ENCODE peak calls at places on chromosomes 5 and 9, in five cellular contexts. One of them, this sample, is unnamed. For H3K27me3, the result is how much of the 10 kb centered on the place peaks cover.

GRCh38 chr9:91803970-91804752 is 145.9 kb downstream of the ROR2 start:
- DNase-seq in HL-60: no peak
- DNase-seq in AG04450: no peak
- DNase-seq in GM06990: no peak
- DNase-seq in cardiac muscle cell: no peak
- DNase-seq in this sample: no peak

GRCh38 chr9:113454914-113455761 is 8.4 kb upstream of the RGS3 start:
- DNase-seq in cardiac muscle cell: peak
- DNase-seq in HL-60: no peak
- DNase-seq in AG04450: peak
- DNase-seq in GM06990: peak
- DNase-seq in this sample: no peak

GRCh38 chr5:52789378-52789777 is 1.7 kb downstream of the ITGA1 start:
- DNase-seq in cardiac muscle cell: no peak
- DNase-seq in GM06990: no peak
- DNase-seq in HL-60: no peak
- DNase-seq in AG04450: no peak
- DNase-seq in this sample: no peak

GRCh38 chr5:133919148-133920136 is 49.0 kb downstream of the C5orf15 start:
- DNase-seq in cardiac muscle cell: no peak
- DNase-seq in HL-60: no peak
- DNase-seq in GM06990: no peak
- DNase-seq in AG04450: no peak
- DNase-seq in this sample: no peak

GRCh38 chr5:33936004-33936380 is 194 bp upstream of the RXFP3 start:
- DNase-seq in GM06990: peak
- DNase-seq in HL-60: no peak
- DNase-seq in cardiac muscle cell: peak
- DNase-seq in AG04450: peak
- DNase-seq in this sample: no peak

GRCh38 chr9:7237473-7238243 is 479.9 kb downstream of the KDM4C start:
- DNase-seq in AG04450: no peak
- DNase-seq in GM06990: no peak
- DNase-seq in HL-60: no peak
- DNase-seq in cardiac muscle cell: no peak
- DNase-seq in this sample: no peak

GRCh38 chr9:109468927-109469326 is 29.2 kb downstream of the PTPN3 start:
- DNase-seq in AG04450: no peak
- DNase-seq in cardiac muscle cell: no peak
- DNase-seq in HL-60: no peak
- DNase-seq in GM06990: no peak
- DNase-seq in this sample: no peak

GRCh38 chr9:83383034-83383433 is 155.2 kb downstream of the FRMD3 start:
- DNase-seq in cardiac muscle cell: no peak
- DNase-seq in HL-60: no peak
- DNase-seq in GM06990: no peak
- DNase-seq in AG04450: no peak
- DNase-seq in this sample: no peak

GRCh38 chr5:157750320-157750719 is 6.8 kb downstream of the LSM11 start:
- DNase-seq in cardiac muscle cell: no peak
- DNase-seq in HL-60: no peak
- DNase-seq in AG04450: no peak
- DNase-seq in GM06990: no peak
- DNase-seq in this sample: no peak

GRCh38 chr9:108163321-108164005 is 673.9 kb upstream of the KLF4 start:
- DNase-seq in cardiac muscle cell: no peak
- DNase-seq in HL-60: no peak
- DNase-seq in AG04450: no peak
- DNase-seq in GM06990: no peak
- DNase-seq in this sample: no peak

GRCh38 chr9:78064075-78064474 is 32.5 kb upstream of the GNAQ start:
- DNase-seq in AG04450: no peak
- DNase-seq in HL-60: no peak
- DNase-seq in cardiac muscle cell: no peak
- DNase-seq in GM06990: no peak
- DNase-seq in this sample: no peak

GRCh38 chr9:98092633-98092971 is 26.4 kb downstream of the TRIM14 start:
- DNase-seq in GM06990: no peak
- DNase-seq in cardiac muscle cell: no peak
- DNase-seq in AG04450: no peak
- DNase-seq in HL-60: no peak
- DNase-seq in this sample: no peak

GRCh38 chr5:138051441-138052296 is 18.8 kb upstream of the FAM13B start:
- DNase-seq in AG04450: no peak
- DNase-seq in GM06990: no peak
- DNase-seq in HL-60: no peak
- DNase-seq in cardiac muscle cell: no peak
- DNase-seq in this sample: no peak

GRCh38 chr5:160348080-160348479 is 22.3 kb downstream of the C1QTNF2 start:
- DNase-seq in HL-60: no peak
- DNase-seq in cardiac muscle cell: no peak
- DNase-seq in GM06990: no peak
- DNase-seq in AG04450: no peak
- DNase-seq in this sample: no peak

GRCh38 chr9:105054488-105054887 is 126.5 kb upstream of the ABCA1 start:
- DNase-seq in cardiac muscle cell: no peak
- DNase-seq in AG04450: no peak
- DNase-seq in GM06990: no peak
- DNase-seq in HL-60: no peak
- DNase-seq in this sample: no peak

GRCh38 chr5:136143312-136143711 is 10.7 kb downstream of the SMAD5 start:
- DNase-seq in HL-60: no peak
- DNase-seq in AG04450: no peak
- DNase-seq in cardiac muscle cell: no peak
- DNase-seq in GM06990: no peak
- DNase-seq in this sample: no peak

GRCh38 chr5:159915913-159916840 is at the start of gene ADRA1B:
- DNase-seq in cardiac muscle cell: peak
- DNase-seq in GM06990: peak
- DNase-seq in HL-60: peak
- DNase-seq in AG04450: no peak
- DNase-seq in this sample: no peak

GRCh38 chr9:107557236-107557990 is 67.8 kb upstream of the KLF4 start:
- DNase-seq in cardiac muscle cell: no peak
- DNase-seq in HL-60: no peak
- DNase-seq in AG04450: no peak
- DNase-seq in GM06990: no peak
- DNase-seq in this sample: no peak

GRCh38 chr5:54514269-54514668 is 3.3 kb upstream of the SNX18 start:
- DNase-seq in HL-60: no peak
- DNase-seq in GM06990: no peak
- DNase-seq in cardiac muscle cell: peak
- DNase-seq in AG04450: no peak
- DNase-seq in this sample: no peak

GRCh38 chr5:123755587-123756324 is 243.8 kb downstream of the CSNK1G3 start:
- DNase-seq in AG04450: peak
- DNase-seq in GM06990: no peak
- DNase-seq in HL-60: no peak
- DNase-seq in cardiac muscle cell: no peak
- DNase-seq in this sample: no peak

GRCh38 chr9:131762356-131762932 is 22.6 kb upstream of the RAPGEF1 start:
- DNase-seq in HL-60: peak
- DNase-seq in GM06990: peak
- DNase-seq in AG04450: no peak
- DNase-seq in cardiac muscle cell: peak
- DNase-seq in this sample: peak

GRCh38 chr9:119556129-119556875 is 187.1 kb upstream of the BRINP1 start:
- DNase-seq in GM06990: peak
- DNase-seq in AG04450: no peak
- DNase-seq in HL-60: peak
- DNase-seq in cardiac muscle cell: peak
- DNase-seq in this sample: peak

GRCh38 chr9:76537150-76537646 is 78.2 kb downstream of the GCNT1 start:
- DNase-seq in HL-60: no peak
- DNase-seq in cardiac muscle cell: no peak
- DNase-seq in GM06990: no peak
- DNase-seq in AG04450: no peak
- DNase-seq in this sample: no peak

GRCh38 chr5:71587709-71588532 is 781 bp downstream of the MCCC2 start:
- DNase-seq in AG04450: no peak
- DNase-seq in GM06990: no peak
- DNase-seq in cardiac muscle cell: no peak
- DNase-seq in HL-60: no peak
- DNase-seq in this sample: no peak

GRCh38 chr9:76023715-76024195 is 133.3 kb downstream of the PCSK5 start:
- DNase-seq in HL-60: no peak
- DNase-seq in AG04450: no peak
- DNase-seq in GM06990: no peak
- DNase-seq in cardiac muscle cell: no peak
- DNase-seq in this sample: no peak

GRCh38 chr9:104682642-104683041 is 11.7 kb upstream of the OR13D1 start:
- DNase-seq in GM06990: peak
- DNase-seq in cardiac muscle cell: peak
- DNase-seq in HL-60: peak
- DNase-seq in AG04450: peak
- DNase-seq in this sample: no peak

GRCh38 chr5:163571755-163572154 is 66.3 kb downstream of the MAT2B start:
- DNase-seq in cardiac muscle cell: no peak
- DNase-seq in AG04450: peak
- DNase-seq in HL-60: no peak
- DNase-seq in GM06990: no peak
- DNase-seq in this sample: no peak

GRCh38 chr9:33633621-33634020 is 109.6 kb downstream of the ANKRD18B start:
- DNase-seq in GM06990: no peak
- DNase-seq in HL-60: no peak
- DNase-seq in AG04450: no peak
- DNase-seq in cardiac muscle cell: no peak
- DNase-seq in this sample: no peak

GRCh38 chr9:33638516-33638915 is 114.5 kb downstream of the ANKRD18B start:
- DNase-seq in AG04450: no peak
- DNase-seq in GM06990: no peak
- DNase-seq in HL-60: no peak
- DNase-seq in cardiac muscle cell: no peak
- DNase-seq in this sample: no peak

DNA sequence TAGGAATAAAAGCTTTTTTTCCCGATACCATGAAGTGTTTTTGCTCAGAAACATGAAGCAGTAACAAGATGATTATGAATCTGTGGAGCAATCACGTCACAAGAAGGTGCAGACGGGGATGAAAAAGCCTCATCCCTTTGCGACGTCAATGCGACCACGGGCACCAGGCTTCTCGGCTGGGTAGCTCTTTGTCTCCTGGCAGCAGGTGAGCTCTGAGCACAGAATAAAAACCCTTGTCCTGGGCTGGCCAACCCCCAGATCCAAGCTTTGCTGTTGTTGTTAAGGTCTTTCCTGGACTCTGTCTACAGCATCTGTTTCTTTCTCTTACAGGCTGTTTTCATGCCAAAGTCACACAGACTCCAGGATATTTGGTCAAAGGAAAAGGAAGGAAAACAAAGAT is 113.8 kb downstream of the ANKRD18B start:
- DNase-seq in AG04450: no peak
- DNase-seq in GM06990: no peak
- DNase-seq in HL-60: no peak
- DNase-seq in cardiac muscle cell: no peak
- DNase-seq in this sample: no peak
- H3K27me3 ChIP-seq in AG04450: under half
- H3K27me3 ChIP-seq in GM06990: under half
- H3K27me3 ChIP-seq in HL-60: under half
- H3K27me3 ChIP-seq in cardiac muscle cell: half or more
- H3K27me3 ChIP-seq in this sample: under half

DNA sequence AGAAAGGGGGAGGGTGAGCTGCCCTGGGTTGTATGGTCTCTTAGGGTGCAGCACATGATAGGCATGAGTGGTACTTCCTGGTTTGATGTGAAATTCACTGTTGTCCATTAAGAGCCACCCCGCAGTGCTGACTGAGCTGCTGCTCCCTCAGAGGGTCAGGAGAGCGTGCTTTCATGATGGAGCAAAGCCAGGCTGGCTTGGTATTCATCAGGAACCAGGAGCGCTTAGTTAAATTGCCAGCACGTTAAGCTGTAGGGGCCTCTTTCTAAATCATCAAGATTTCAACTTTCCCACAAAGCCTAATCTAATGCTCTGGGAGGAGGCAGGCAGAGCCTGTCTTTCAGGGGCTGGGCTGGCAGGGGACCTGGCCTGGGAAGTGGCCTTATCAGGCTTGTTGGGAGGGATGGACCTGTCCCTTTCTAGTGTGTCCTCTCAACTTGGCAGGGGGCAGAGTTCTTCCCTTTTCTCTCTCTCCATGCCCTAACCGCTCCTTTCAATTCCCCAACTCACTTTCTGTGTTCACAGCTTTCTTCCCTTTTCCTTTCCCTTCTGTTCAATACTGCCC is 7.9 kb downstream of the CYSTM1 start:
- DNase-seq in GM06990: no peak
- DNase-seq in AG04450: no peak
- DNase-seq in HL-60: no peak
- DNase-seq in cardiac muscle cell: peak
- DNase-seq in this sample: no peak
- H3K4me3 ChIP-seq in GM06990: no peak
- H3K4me3 ChIP-seq in AG04450: no peak
- H3K4me3 ChIP-seq in HL-60: no peak
- H3K4me3 ChIP-seq in cardiac muscle cell: no peak
- H3K4me3 ChIP-seq in this sample: no peak

GRCh38 chr9:136740971-136741884 is 1.5 kb downstream of the LCN10 start:
- DNase-seq in HL-60: no peak
- DNase-seq in GM06990: no peak
- DNase-seq in cardiac muscle cell: no peak
- DNase-seq in AG04450: no peak
- DNase-seq in this sample: no peak

GRCh38 chr9:136743639-136744211 is 985 bp upstream of the LCN10 start:
- DNase-seq in cardiac muscle cell: no peak
- DNase-seq in GM06990: no peak
- DNase-seq in HL-60: no peak
- DNase-seq in AG04450: no peak
- DNase-seq in this sample: no peak

GRCh38 chr9:136740491-136740890 is 2.2 kb downstream of the LCN10 start:
- DNase-seq in AG04450: no peak
- DNase-seq in HL-60: no peak
- DNase-seq in GM06990: no peak
- DNase-seq in cardiac muscle cell: no peak
- DNase-seq in this sample: no peak

GRCh38 chr9:136742640-136743391 is at the start of gene LCN10:
- DNase-seq in AG04450: no peak
- DNase-seq in cardiac muscle cell: peak
- DNase-seq in HL-60: no peak
- DNase-seq in GM06990: no peak
- DNase-seq in this sample: no peak

GRCh38 chr9:136741885-136742568 is 713 bp downstream of the LCN10 start:
- DNase-seq in cardiac muscle cell: no peak
- DNase-seq in AG04450: no peak
- DNase-seq in GM06990: no peak
- DNase-seq in HL-60: no peak
- DNase-seq in this sample: no peak
- H3K27me3 ChIP-seq in cardiac muscle cell: under half
- H3K27me3 ChIP-seq in AG04450: half or more
- H3K27me3 ChIP-seq in GM06990: under half
- H3K27me3 ChIP-seq in HL-60: under half
- H3K27me3 ChIP-seq in this sample: under half

DNA sequence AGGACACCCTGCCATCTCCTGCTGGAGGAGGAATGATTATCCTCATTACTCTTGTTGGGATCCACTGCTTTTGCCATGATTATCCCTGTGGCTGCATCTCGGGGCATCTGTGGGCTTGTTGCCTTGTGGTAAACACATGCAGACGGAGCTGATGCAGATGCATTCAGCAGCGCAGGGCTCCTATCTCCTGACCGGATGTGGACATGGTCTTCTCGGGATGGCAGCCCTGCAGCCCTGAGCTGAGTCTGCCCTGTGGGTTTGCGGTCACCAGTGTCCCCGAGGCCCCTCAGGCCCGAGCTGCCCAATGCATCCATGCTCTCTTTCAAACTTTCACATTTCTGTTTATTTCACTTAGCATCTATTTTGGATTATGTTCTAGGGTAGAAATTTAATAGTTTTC is 250.4 kb upstream of the IRX1 start:
- DNase-seq in GM06990: no peak
- DNase-seq in HL-60: no peak
- DNase-seq in AG04450: no peak
- DNase-seq in cardiac muscle cell: no peak
- DNase-seq in this sample: no peak
- H3K4me3 ChIP-seq in GM06990: no peak
- H3K4me3 ChIP-seq in HL-60: no peak
- H3K4me3 ChIP-seq in AG04450: no peak
- H3K4me3 ChIP-seq in cardiac muscle cell: no peak
- H3K4me3 ChIP-seq in this sample: no peak

This sample was measured in iPS DF 6.9.